ENCODE peak calls at places on chromosome 3, in ten cellular contexts. A is LoVo, X is fibroblast of gingiva, G is OCI-LY7, N is glutamatergic neuron, S is H4, R is transverse colon, C is tibial artery, E is NCI-H1105, T is memory B cell. U is an unnamed sample.

GRCh38 chr3:143450656-143451055 is 331.1 kb downstream of the CHST2 start:
- DNase-seq in A (no peak), X (no peak), G (no peak), N (no peak), S (no peak), R (no peak), C (no peak), E (no peak), T (no peak), U (no peak)

GRCh38 chr3:46464326-46465195 is at the start of gene LTF:
- DNase-seq in A (no peak), X (no peak), G (no peak), N (no peak), S (no peak), R (no peak), C (no peak), E (no peak), T (no peak), U (no peak)

GRCh38 chr3:176296066-176296597 is 901.1 kb downstream of the TBL1XR1 start:
- DNase-seq in A (no peak), X (peak), G (no peak), N (no peak), S (no peak), R (no peak), C (no peak), E (no peak), T (no peak), U (no peak)

GRCh38 chr3:60870396-60870795 is 380.9 kb downstream of the FHIT start:
- DNase-seq in A (no peak), X (no peak), G (no peak), N (no peak), S (no peak), R (no peak), C (no peak), E (no peak), T (no peak), U (no peak)

GRCh38 chr3:134640872-134641470 is 9.9 kb downstream of the KY start:
- DNase-seq in A (peak), X (peak), G (peak), N (peak), S (no peak), R (no peak), C (no peak), E (no peak), T (no peak), U (peak)

GRCh38 chr3:43194069-43194468 is 88.2 kb upstream of the POMGNT2 start:
- DNase-seq in A (no peak), X (no peak), G (no peak), N (no peak), S (no peak), R (no peak), C (no peak), E (no peak), T (no peak), U (no peak)

GRCh38 chr3:17973559-17973906 is 231.1 kb upstream of the TBC1D5 start:
- DNase-seq in A (no peak), X (no peak), G (no peak), N (no peak), S (no peak), R (no peak), C (no peak), E (no peak), T (no peak), U (no peak)

GRCh38 chr3:151290673-151291072 is 12.3 kb upstream of the P2RY14 start:
- DNase-seq in A (peak), X (peak), G (no peak), N (no peak), S (peak), R (no peak), C (no peak), E (no peak), T (no peak), U (peak)

GRCh38 chr3:28317438-28318022 is 31.0 kb upstream of the ZCWPW2 start:
- DNase-seq in A (peak), X (peak), G (peak), N (no peak), S (peak), R (peak), C (no peak), E (peak), T (no peak), U (peak)

GRCh38 chr3:184546252-184546651 is 15.3 kb upstream of the EPHB3 start:
- DNase-seq in A (no peak), X (no peak), G (peak), N (no peak), S (no peak), R (no peak), C (peak), E (no peak), T (no peak), U (no peak)

GRCh38 chr3:47746264-47746663 is 35.4 kb downstream of the SMARCC1 start:
- DNase-seq in A (no peak), X (no peak), G (no peak), N (no peak), S (no peak), R (no peak), C (no peak), E (no peak), T (no peak), U (no peak)